ENCODE peak calls at places on chromosomes 5 and 9, in seven cellular contexts. One of them, this sample, is unnamed.

GRCh38 chr5:55860709-55861108 is 9.6 kb downstream of the IL31RA start:
- DNase-seq in T1000: no peak
- DNase-seq in CD8-positive, alpha-beta memory T cell: no peak
- DNase-seq in ureter: no peak
- DNase-seq in HS-5: no peak
- DNase-seq in COR-L47: no peak
- DNase-seq in stimulated activated CD4-positive, alpha-beta T cell treated with anti-CD3 and anti-CD28 coated beads, Interleukin-12 subunit alpha, Interleukin-12 subunit beta, amount 100 ng/mL, for 24 hours: no peak
- DNase-seq in this sample: no peak

GRCh38 chr9:93651521-93651950 is 75.2 kb downstream of the PHF2 start:
- DNase-seq in HS-5: no peak
- DNase-seq in T1000: no peak
- DNase-seq in COR-L47: no peak
- DNase-seq in stimulated activated CD4-positive, alpha-beta T cell treated with anti-CD3 and anti-CD28 coated beads, Interleukin-12 subunit alpha, Interleukin-12 subunit beta, amount 100 ng/mL, for 24 hours: no peak
- DNase-seq in CD8-positive, alpha-beta memory T cell: no peak
- DNase-seq in ureter: peak
- DNase-seq in this sample: no peak

GRCh38 chr5:133106761-133107572 is 55.2 kb downstream of the HSPA4 start:
- DNase-seq in T1000: no peak
- DNase-seq in stimulated activated CD4-positive, alpha-beta T cell treated with anti-CD3 and anti-CD28 coated beads, Interleukin-12 subunit alpha, Interleukin-12 subunit beta, amount 100 ng/mL, for 24 hours: no peak
- DNase-seq in COR-L47: no peak
- DNase-seq in CD8-positive, alpha-beta memory T cell: no peak
- DNase-seq in ureter: no peak
- DNase-seq in HS-5: no peak
- DNase-seq in this sample: no peak

GRCh38 chr9:92094655-92095054 is 20.6 kb downstream of the SPTLC1 start:
- DNase-seq in T1000: no peak
- DNase-seq in CD8-positive, alpha-beta memory T cell: no peak
- DNase-seq in HS-5: no peak
- DNase-seq in ureter: no peak
- DNase-seq in stimulated activated CD4-positive, alpha-beta T cell treated with anti-CD3 and anti-CD28 coated beads, Interleukin-12 subunit alpha, Interleukin-12 subunit beta, amount 100 ng/mL, for 24 hours: peak
- DNase-seq in COR-L47: no peak
- DNase-seq in this sample: no peak

GRCh38 chr5:142179776-142180387 is 71.3 kb downstream of the NDFIP1 start:
- DNase-seq in T1000: no peak
- DNase-seq in HS-5: no peak
- DNase-seq in CD8-positive, alpha-beta memory T cell: no peak
- DNase-seq in COR-L47: no peak
- DNase-seq in stimulated activated CD4-positive, alpha-beta T cell treated with anti-CD3 and anti-CD28 coated beads, Interleukin-12 subunit alpha, Interleukin-12 subunit beta, amount 100 ng/mL, for 24 hours: no peak
- DNase-seq in ureter: no peak
- DNase-seq in this sample: no peak

GRCh38 chr5:61167382-61167781 is 5.1 kb upstream of the SMIM15 start:
- DNase-seq in stimulated activated CD4-positive, alpha-beta T cell treated with anti-CD3 and anti-CD28 coated beads, Interleukin-12 subunit alpha, Interleukin-12 subunit beta, amount 100 ng/mL, for 24 hours: no peak
- DNase-seq in CD8-positive, alpha-beta memory T cell: no peak
- DNase-seq in HS-5: no peak
- DNase-seq in COR-L47: peak
- DNase-seq in ureter: no peak
- DNase-seq in T1000: no peak
- DNase-seq in this sample: no peak

GRCh38 chr9:131178382-131178781 is 53.0 kb downstream of the NUP214 start:
- DNase-seq in stimulated activated CD4-positive, alpha-beta T cell treated with anti-CD3 and anti-CD28 coated beads, Interleukin-12 subunit alpha, Interleukin-12 subunit beta, amount 100 ng/mL, for 24 hours: peak
- DNase-seq in ureter: peak
- DNase-seq in CD8-positive, alpha-beta memory T cell: peak
- DNase-seq in HS-5: peak
- DNase-seq in T1000: no peak
- DNase-seq in COR-L47: peak
- DNase-seq in this sample: peak

GRCh38 chr9:134960701-134961181 is 43.0 kb upstream of the FCN1 start:
- DNase-seq in T1000: no peak
- DNase-seq in ureter: no peak
- DNase-seq in stimulated activated CD4-positive, alpha-beta T cell treated with anti-CD3 and anti-CD28 coated beads, Interleukin-12 subunit alpha, Interleukin-12 subunit beta, amount 100 ng/mL, for 24 hours: no peak
- DNase-seq in COR-L47: no peak
- DNase-seq in CD8-positive, alpha-beta memory T cell: no peak
- DNase-seq in HS-5: no peak
- DNase-seq in this sample: no peak

GRCh38 chr9:38619556-38620447 is 594 bp downstream of the ANKRD18A start:
- DNase-seq in ureter: no peak
- DNase-seq in T1000: no peak
- DNase-seq in COR-L47: no peak
- DNase-seq in HS-5: no peak
- DNase-seq in stimulated activated CD4-positive, alpha-beta T cell treated with anti-CD3 and anti-CD28 coated beads, Interleukin-12 subunit alpha, Interleukin-12 subunit beta, amount 100 ng/mL, for 24 hours: peak
- DNase-seq in CD8-positive, alpha-beta memory T cell: no peak
- DNase-seq in this sample: no peak

GRCh38 chr9:133738039-133738805 is at the start of gene SARDH:
- DNase-seq in stimulated activated CD4-positive, alpha-beta T cell treated with anti-CD3 and anti-CD28 coated beads, Interleukin-12 subunit alpha, Interleukin-12 subunit beta, amount 100 ng/mL, for 24 hours: peak
- DNase-seq in HS-5: no peak
- DNase-seq in ureter: peak
- DNase-seq in COR-L47: peak
- DNase-seq in CD8-positive, alpha-beta memory T cell: no peak
- DNase-seq in T1000: peak
- DNase-seq in this sample: no peak